ENCODE peak calls at places on chromosomes 4 and X, in five cellular contexts. G is left ventricle myocardium inferior, D is PC-9, Q is stomach, B is pancreas. S is an unnamed sample.

GRCh38 chr4:134057356-134057755 is 144.2 kb downstream of the PABPC4L start:
- DNase-seq in G (no peak), D (no peak), Q (no peak), B (no peak), S (peak)

GRCh38 chr4:1515156-1515555 is 108.9 kb upstream of the NKX1-1 start:
- DNase-seq in G (no peak), D (no peak), Q (no peak), B (no peak), S (no peak)

GRCh38 chr4:113827285-113827684 is 65.7 kb upstream of the CAMK2D start:
- DNase-seq in G (no peak), D (no peak), Q (no peak), B (no peak), S (no peak)

GRCh38 chr4:121777625-121778024 is 12.7 kb upstream of the SMIM43 start:
- DNase-seq in G (no peak), D (no peak), Q (no peak), B (no peak), S (no peak)

GRCh38 chrX:149513713-149514427 is 8.8 kb upstream of the IDS start:
- DNase-seq in G (no peak), D (no peak), Q (no peak), B (no peak), S (no peak)

GRCh38 chr4:17385403-17385802 is 126.5 kb downstream of the QDPR start:
- DNase-seq in G (no peak), D (no peak), Q (no peak), B (no peak), S (peak)

GRCh38 chr4:166896254-166896653 is 338.0 kb downstream of the SPOCK3 start:
- DNase-seq in G (no peak), D (no peak), Q (no peak), B (no peak), S (no peak)

GRCh38 chr4:16775411-16776154 is 122.9 kb downstream of the LDB2 start:
- DNase-seq in G (no peak), D (no peak), Q (no peak), B (no peak), S (no peak)

GRCh38 chr4:8376361-8377102 is 64.0 kb downstream of the ACOX3 start:
- DNase-seq in G (peak), D (no peak), Q (no peak), B (no peak), S (no peak)

GRCh38 chrX:134624046-134624430 is 34.2 kb downstream of the PLAC1 start:
- DNase-seq in G (no peak), D (no peak), Q (no peak), B (no peak), S (no peak)

GRCh38 chrX:54452920-54453319 is 12.7 kb downstream of the TSR2 start:
- DNase-seq in G (no peak), D (no peak), Q (no peak), B (no peak), S (no peak)

GRCh38 chr4:42347076-42347475 is 50.2 kb upstream of the SHISA3 start:
- DNase-seq in G (no peak), D (no peak), Q (no peak), B (no peak), S (no peak)

GRCh38 chrX:13115457-13115856 is 71.0 kb upstream of the FAM9C start:
- DNase-seq in G (no peak), D (no peak), Q (peak), B (no peak), S (no peak)

GRCh38 chrX:68895339-68896250 is 66.8 kb downstream of the EFNB1 start:
- DNase-seq in G (no peak), D (peak), Q (peak), B (peak), S (peak)

GRCh38 chr4:41154814-41155177 is 59.5 kb downstream of the APBB2 start:
- DNase-seq in G (no peak), D (no peak), Q (no peak), B (no peak), S (no peak)

GRCh38 chrX:95056901-95057300 is 1382.9 kb downstream of the FAM133A start:
- DNase-seq in G (no peak), D (no peak), Q (no peak), B (no peak), S (peak)

GRCh38 chr4:94225449-94225848 is 17.8 kb downstream of the SMARCAD1 start:
- DNase-seq in G (no peak), D (no peak), Q (no peak), B (no peak), S (no peak)

GRCh38 chr4:125389713-125390112 is 75.0 kb downstream of the FAT4 start:
- DNase-seq in G (no peak), D (peak), Q (no peak), B (no peak), S (peak)

GRCh38 chr4:125388653-125389052 is 73.9 kb downstream of the FAT4 start:
- DNase-seq in G (no peak), D (no peak), Q (no peak), B (no peak), S (peak)

GRCh38 chr4:125390727-125391126 is 76.0 kb downstream of the FAT4 start:
- DNase-seq in G (no peak), D (no peak), Q (no peak), B (no peak), S (no peak)

GRCh38 chr4:125387770-125388169 is 73.0 kb downstream of the FAT4 start:
- DNase-seq in G (no peak), D (no peak), Q (no peak), B (no peak), S (no peak)

GRCh38 chr4:125390126-125390525 is 75.4 kb downstream of the FAT4 start:
- DNase-seq in G (no peak), D (peak), Q (no peak), B (no peak), S (peak)
- H3K4me3 ChIP-seq in G (peak), D (no peak), Q (no peak), B (no peak), S (no peak)

DNA sequence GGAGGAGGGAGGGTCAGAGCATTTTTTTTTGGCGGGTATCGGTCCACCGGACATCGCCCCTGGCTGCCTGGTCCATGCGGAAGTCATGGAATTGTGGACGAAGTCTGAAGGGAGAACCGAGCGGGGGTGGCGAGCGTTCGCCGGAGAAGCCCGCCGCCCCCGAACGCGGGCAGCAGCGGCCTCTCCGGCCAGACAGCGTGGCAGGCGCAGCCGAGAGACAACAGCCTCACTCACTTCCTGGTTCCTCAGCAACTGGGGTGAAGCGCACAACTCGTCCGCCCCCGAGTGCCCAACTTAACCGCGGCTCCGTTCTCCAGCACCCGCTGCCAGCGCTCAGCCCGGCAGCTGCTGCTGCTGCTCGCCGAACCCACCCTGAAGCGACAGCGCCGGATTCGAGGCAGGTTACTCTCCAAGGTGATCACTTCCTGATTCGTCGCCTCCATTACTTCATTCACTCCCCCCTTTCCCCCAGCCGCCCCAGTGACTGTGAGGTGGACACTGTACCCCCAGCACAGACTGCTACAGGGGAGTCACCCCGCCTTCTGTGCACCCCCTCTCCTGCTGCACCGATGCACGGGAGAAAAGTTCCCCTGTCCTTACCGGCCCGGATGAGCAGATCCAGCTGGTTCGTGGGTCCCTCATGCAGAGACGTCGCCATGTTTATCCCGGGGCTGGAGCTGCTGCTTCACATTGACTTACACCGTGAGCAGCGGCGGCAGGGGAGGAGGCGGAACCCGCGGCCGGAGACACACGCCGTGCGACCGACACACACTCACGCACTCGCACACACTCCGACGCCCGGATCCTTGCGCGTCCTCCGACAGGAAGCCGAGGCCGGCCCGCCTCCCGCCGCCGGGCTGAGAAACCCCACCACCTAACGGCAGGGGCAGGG is 68.2 kb downstream of the NOCT start:
- DNase-seq in G (peak), D (peak), Q (peak), B (peak), S (peak)
- TF ChIP-seq CTCF in G (peak), D (no peak), Q (peak), B (peak), S (no peak)

GRCh38 chr4:177945235-177945634 is 503.0 kb upstream of the AGA start:
- DNase-seq in G (no peak), D (no peak), Q (no peak), B (no peak), S (no peak)
- H3K4me3 ChIP-seq in G (no peak), D (no peak), Q (no peak), B (no peak), S (no peak)

DNA sequence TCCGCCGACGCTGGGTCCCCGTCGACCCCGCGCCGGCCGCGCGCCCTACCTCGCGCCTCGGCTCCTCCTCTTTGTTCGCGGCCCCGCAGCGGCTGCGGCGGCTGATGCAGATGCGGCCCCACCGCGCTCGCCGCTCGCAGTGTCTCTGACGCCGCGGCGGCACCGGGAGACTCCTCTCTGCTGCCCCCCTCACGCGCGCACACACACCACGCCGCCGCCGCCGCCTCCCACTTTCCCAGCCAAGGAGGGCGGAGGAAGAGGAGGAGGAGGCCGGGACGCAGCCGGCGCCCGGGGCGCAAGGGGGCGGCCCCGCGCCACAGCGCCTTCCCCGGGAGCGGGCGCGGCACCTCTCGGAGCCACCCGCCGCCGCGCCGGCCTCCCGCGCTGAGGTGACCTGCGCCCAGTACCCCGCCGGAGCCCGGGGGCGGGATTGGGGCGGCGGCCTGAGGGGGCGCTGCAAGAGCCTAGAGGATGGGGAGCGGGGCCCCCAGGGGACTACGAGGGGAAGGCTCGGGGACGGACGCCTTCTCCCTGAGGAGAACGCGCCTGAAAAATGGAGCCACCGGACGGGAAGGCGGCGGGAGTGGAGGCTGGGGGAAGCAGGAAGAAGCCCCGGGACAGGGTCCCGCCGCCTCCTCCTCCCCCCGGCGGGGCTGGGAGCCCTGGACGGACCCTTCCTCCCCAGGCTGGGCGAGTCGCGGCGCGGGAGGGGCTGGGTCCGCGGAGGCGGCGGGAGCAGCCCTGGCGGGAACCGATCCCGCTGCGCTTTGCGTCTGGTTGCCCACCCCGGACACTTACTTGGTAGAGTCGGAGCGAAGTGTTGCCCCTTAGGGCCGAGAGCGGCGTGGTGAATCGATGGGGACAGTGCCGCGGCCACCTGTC is at the start of gene SH3RF1:
- DNase-seq in G (peak), D (peak), Q (peak), B (peak), S (peak)
- TF ChIP-seq CTCF in G (peak), D (no peak), Q (peak), B (peak), S (peak)

GRCh38 chrX:586351-586750 is 44.2 kb upstream of the SHOX start:
- DNase-seq in G (no peak), D (no peak), Q (no peak), B (no peak), S (no peak)

GRCh38 chrX:581717-582116 is 48.9 kb upstream of the SHOX start:
- DNase-seq in G (no peak), D (no peak), Q (no peak), B (no peak), S (no peak)

GRCh38 chrX:584572-584971 is 46.0 kb upstream of the SHOX start:
- DNase-seq in G (no peak), D (no peak), Q (no peak), B (no peak), S (no peak)

GRCh38 chrX:581066-581465 is 49.5 kb upstream of the SHOX start:
- DNase-seq in G (no peak), D (no peak), Q (no peak), B (no peak), S (no peak)

GRCh38 chrX:585115-585808 is 45.3 kb upstream of the SHOX start:
- DNase-seq in G (no peak), D (no peak), Q (no peak), B (no peak), S (no peak)
- H3K4me3 ChIP-seq in G (no peak), D (no peak), Q (no peak), B (no peak), S (no peak)

DNA sequence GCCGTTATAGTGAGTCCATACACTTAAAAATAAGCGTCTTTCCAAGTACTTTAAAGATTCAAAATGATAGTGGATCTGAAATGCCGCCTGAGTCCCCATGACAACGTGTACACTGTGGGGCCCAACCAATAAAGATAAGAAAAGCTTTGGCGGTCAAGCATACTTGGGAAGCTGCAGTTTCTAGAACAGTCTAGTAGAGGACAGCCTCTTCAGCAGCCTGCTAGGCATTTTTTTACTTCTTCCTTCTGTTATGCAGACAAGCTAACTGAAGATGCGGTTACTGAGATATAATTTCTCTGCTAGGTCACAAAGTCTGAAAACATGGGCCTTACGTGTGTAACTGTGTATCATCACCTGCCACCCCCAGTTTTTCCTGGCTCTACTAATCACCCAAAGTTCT is 402 bp upstream of the UPRT start:
- DNase-seq in G (no peak), D (no peak), Q (no peak), B (peak), S (no peak)
- TF ChIP-seq CTCF in G (no peak), D (no peak), Q (no peak), B (no peak), S (no peak)

GRCh38 chrX:107288676-107289075 is 82.3 kb downstream of the DNAAF6 start:
- DNase-seq in G (no peak), D (no peak), Q (no peak), B (no peak), S (no peak)

GRCh38 chrX:107290019-107290418 is 83.6 kb downstream of the DNAAF6 start:
- DNase-seq in G (no peak), D (no peak), Q (no peak), B (no peak), S (no peak)

GRCh38 chrX:107298276-107298675 is 91.9 kb downstream of the DNAAF6 start:
- DNase-seq in G (no peak), D (peak), Q (no peak), B (no peak), S (no peak)

DNA sequence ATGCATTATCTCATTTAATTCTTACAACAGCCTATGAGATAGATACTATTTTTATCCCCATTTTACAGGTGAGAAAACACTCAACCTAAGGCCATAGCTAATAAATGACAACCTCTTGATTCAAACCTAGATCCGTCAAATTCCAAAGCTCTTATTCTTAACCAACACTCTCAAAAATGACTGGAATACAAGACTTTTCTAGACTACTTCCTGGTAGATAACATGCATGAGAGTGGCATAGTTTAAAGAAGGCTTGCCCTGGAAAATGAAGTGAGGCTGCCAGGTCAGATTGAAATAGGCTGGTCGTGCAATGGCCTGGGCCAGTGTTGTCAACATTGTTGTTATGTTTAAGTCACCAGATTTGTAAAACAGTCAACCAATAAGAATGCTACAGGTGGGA is 86.6 kb downstream of the DNAAF6 start:
- DNase-seq in G (no peak), D (no peak), Q (no peak), B (no peak), S (no peak)
- H3K4me3 ChIP-seq in G (no peak), D (no peak), Q (no peak), B (no peak), S (no peak)

DNA sequence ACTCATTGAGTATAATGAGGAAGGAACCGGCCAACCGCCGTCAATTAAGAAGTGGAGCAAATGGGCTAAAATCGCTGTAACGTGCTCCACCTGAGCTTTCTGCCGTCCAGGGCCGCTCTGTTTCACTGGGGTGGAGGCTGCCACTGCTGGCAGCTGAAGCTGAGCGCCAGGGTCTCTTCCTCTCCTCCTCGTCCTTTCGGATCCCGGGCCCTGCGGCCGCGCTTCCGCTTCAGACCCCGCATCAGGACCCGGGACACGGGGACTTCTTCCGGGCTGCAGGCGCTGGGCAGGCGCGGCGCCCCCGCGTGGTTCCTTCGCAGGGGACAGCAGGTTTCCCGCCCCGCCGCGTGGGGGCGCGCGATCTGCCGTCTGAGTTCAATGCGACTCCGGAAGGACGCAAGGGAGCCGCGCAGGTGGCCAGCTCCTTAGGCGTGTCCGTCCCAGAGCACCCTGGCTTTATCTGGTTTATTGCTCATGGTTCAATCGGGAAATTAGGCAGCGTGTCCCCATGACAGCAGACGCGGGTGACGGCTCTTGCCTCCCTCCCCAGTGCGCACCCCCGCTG is 519.8 kb downstream of the TRIML1 start:
- DNase-seq in G (no peak), D (no peak), Q (no peak), B (no peak), S (no peak)
- TF ChIP-seq CTCF in G (no peak), D (no peak), Q (no peak), B (no peak), S (no peak)

GRCh38 chrX:119393144-119393543 is 6.0 kb upstream of the SLC25A43 start:
- DNase-seq in G (no peak), D (no peak), Q (no peak), B (no peak), S (no peak)

GRCh38 chrX:119391279-119391678 is 7.9 kb upstream of the SLC25A43 start:
- DNase-seq in G (no peak), D (no peak), Q (peak), B (no peak), S (peak)

GRCh38 chrX:119389854-119390501 is 9.2 kb upstream of the SLC25A43 start:
- DNase-seq in G (no peak), D (no peak), Q (no peak), B (no peak), S (no peak)

GRCh38 chrX:119389214-119389613 is 9.9 kb upstream of the SLC25A43 start:
- DNase-seq in G (no peak), D (no peak), Q (no peak), B (no peak), S (no peak)
- H3K4me3 ChIP-seq in G (no peak), D (no peak), Q (no peak), B (no peak), S (no peak)

GRCh38 chr4:105140684-105141490 is 5.8 kb upstream of the TET2 start:
- DNase-seq in G (no peak), D (no peak), Q (no peak), B (no peak), S (no peak)
- TF ChIP-seq CTCF in G (peak), D (peak), Q (peak), B (peak), S (peak)